ENCODE peak calls at places on chromosome 10, in eight cellular contexts. U is IMR-90; B is fibroblast of mammary gland; Q is esophagus muscularis mucosa; N is fibroblast of lung; A is right atrium auricular region; L is CD8-positive, alpha-beta memory T cell; V is right cardiac atrium. Y is an unnamed sample.

GRCh38 chr10:93437000-93437945 is 44.9 kb downstream of the MYOF start:
- DNase-seq in U (peak), B (peak), Q (peak), N (peak), A (peak), L (no peak), V (peak), Y (no peak)

GRCh38 chr10:48507933-48508830 is 96.7 kb downstream of the ARHGAP22 start:
- DNase-seq in U (no peak), B (peak), Q (no peak), N (peak), A (peak), L (no peak), V (peak), Y (no peak)

GRCh38 chr10:104642311-104643022 is 1.4 kb downstream of the SORCS3 start:
- DNase-seq in U (no peak), B (peak), Q (peak), N (no peak), A (peak), L (no peak), V (peak), Y (no peak)

GRCh38 chr10:78727728-78728127 is 341.0 kb upstream of the ZMIZ1 start:
- DNase-seq in U (no peak), B (no peak), Q (no peak), N (no peak), A (no peak), L (no peak), V (no peak), Y (no peak)

GRCh38 chr10:29595636-29596225 is 39.0 kb downstream of the SVIL start:
- DNase-seq in U (no peak), B (no peak), Q (no peak), N (no peak), A (no peak), L (no peak), V (no peak), Y (no peak)

GRCh38 chr10:126461289-126461688 is 73.0 kb upstream of the ADAM12 start:
- DNase-seq in U (no peak), B (no peak), Q (no peak), N (no peak), A (no peak), L (no peak), V (no peak), Y (no peak)

GRCh38 chr10:18583575-18584270 is 67.7 kb downstream of the NSUN6 start:
- DNase-seq in U (no peak), B (peak), Q (no peak), N (peak), A (no peak), L (no peak), V (no peak), Y (no peak)

GRCh38 chr10:131560166-131560565 is 248.6 kb upstream of the TCERG1L start:
- DNase-seq in U (no peak), B (no peak), Q (no peak), N (no peak), A (peak), L (no peak), V (no peak), Y (no peak)

GRCh38 chr10:49134327-49134726 is 506 bp upstream of the FAM170B start:
- DNase-seq in U (no peak), B (no peak), Q (no peak), N (no peak), A (no peak), L (no peak), V (no peak), Y (no peak)

GRCh38 chr10:6579904-6580278 is at the start of gene PRKCQ:
- DNase-seq in U (peak), B (no peak), Q (no peak), N (peak), A (no peak), L (no peak), V (no peak), Y (no peak)

GRCh38 chr10:35546824-35547225 is 58.3 kb upstream of the GJD4 start:
- DNase-seq in U (peak), B (no peak), Q (peak), N (no peak), A (no peak), L (no peak), V (no peak), Y (no peak)

GRCh38 chr10:22927163-22927562 is 690 bp upstream of the ARMC3 start:
- DNase-seq in U (no peak), B (no peak), Q (no peak), N (no peak), A (no peak), L (no peak), V (no peak), Y (no peak)
- H3K4me3 ChIP-seq in U (no peak), B (no peak), Q (peak), N (no peak), A (peak), L (peak), V (no peak), Y (no peak)

DNA sequence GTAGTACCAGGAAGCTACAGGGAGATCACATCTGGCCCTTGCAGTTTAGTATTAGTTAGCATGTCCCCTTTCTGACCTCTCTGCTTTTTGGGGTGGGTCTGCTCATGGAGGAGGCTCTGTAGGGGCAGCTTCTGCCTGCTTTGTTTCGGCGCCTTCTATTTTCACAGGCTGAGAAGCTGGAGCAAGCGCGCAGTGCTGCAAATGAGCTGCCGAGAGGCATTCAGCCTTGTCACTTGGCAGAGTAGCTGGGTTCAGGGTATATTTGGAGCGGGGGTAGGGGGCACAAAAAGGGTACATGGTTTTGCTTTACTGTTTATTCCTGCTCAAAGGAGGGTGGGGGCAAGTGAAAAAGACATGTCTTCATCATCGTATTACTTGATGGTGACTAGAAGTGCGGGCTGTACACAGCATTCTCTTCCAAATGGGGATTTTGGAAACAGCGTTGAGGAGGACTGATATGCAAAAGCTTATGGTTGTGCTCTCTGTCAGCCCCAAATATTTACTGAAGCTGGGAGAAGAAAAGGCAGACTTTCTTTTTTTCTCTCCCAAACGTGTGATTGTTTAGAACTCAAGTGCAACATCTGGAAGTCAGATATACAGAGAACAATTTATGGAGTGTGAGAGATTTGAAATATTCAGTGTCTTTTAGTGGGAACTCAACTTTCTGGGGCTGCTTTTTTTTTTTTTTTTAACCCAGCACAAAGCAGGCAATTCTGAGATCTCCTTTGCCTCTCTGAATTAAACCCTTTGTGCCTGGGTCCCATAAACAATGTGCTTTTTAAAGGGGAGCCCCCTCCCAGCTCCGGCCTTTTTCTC is 146.5 kb downstream of the CELF2 start:
- DNase-seq in U (no peak), B (no peak), Q (no peak), N (no peak), A (no peak), L (peak), V (no peak), Y (no peak)
- H3K4me3 ChIP-seq in U (no peak), B (no peak), Q (peak), N (peak), A (peak), L (peak), V (peak), Y (peak)

GRCh38 chr10:51888263-51888662 is 188.9 kb upstream of the CSTF2T start:
- DNase-seq in U (no peak), B (no peak), Q (no peak), N (no peak), A (no peak), L (no peak), V (no peak), Y (no peak)

GRCh38 chr10:51892313-51892712 is 192.9 kb upstream of the CSTF2T start:
- DNase-seq in U (no peak), B (no peak), Q (no peak), N (no peak), A (no peak), L (no peak), V (no peak), Y (no peak)

GRCh38 chr10:51881213-51881612 is 181.8 kb upstream of the CSTF2T start:
- DNase-seq in U (no peak), B (no peak), Q (no peak), N (no peak), A (no peak), L (no peak), V (no peak), Y (no peak)

DNA sequence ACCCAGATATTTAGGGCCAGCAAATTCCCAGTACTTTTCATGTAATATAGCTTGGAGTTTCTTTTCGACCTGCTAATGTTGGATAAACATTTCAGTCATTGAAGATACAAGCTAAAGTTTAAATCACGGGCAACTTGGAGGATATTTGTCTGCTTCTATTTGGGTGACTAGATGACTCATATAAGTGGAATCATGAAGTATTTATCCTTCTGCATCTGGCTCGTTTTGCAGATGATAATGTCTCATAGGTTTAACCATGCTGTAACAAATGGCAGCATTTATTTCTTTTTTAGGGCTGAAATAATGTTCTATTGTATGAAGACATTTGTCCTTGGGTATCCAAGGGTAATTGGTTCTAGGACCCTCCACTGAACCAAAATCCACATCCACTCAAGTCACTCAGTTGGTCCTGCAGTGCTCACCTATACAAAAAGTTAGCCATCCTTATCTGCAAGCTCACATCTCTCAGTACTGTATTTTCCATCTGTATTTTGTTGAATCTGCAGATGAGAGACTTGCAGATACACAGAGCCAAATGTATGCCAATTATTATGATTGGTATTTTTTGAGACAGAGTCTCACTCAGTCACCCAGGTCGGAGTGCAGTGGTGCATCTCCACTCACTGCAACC is 187.2 kb upstream of the CSTF2T start:
- DNase-seq in U (peak), B (peak), Q (no peak), N (peak), A (no peak), L (no peak), V (no peak), Y (no peak)
- H3K4me3 ChIP-seq in U (no peak), B (no peak), Q (no peak), N (no peak), A (no peak), L (no peak), V (no peak), Y (no peak)

GRCh38 chr10:72220637-72221036 is 4.6 kb upstream of the ASCC1 start:
- DNase-seq in U (no peak), B (no peak), Q (no peak), N (no peak), A (no peak), L (no peak), V (no peak), Y (no peak)
- H3K4me3 ChIP-seq in U (no peak), B (no peak), Q (no peak), N (no peak), A (no peak), L (no peak), V (no peak), Y (no peak)

DNA sequence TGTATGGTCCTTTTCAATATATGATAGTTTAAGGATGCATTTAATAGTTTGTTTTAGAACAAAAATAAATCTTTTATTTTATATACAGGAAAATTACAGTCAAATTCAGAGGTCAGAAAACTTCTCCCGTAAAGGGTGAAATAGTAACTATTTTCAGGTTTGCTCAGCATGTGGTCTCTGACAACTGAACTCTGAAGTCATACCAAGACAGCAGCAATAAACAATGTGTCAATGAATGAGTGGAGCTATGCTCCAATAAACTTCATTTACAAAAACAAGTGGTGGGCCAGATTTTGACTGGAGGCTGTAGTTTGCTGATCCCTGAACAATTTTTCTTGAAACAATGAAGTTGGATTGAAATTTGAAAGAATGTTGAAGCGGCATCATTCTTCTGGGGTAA is 123.6 kb downstream of the ZNF248 start:
- DNase-seq in U (no peak), B (no peak), Q (no peak), N (no peak), A (no peak), L (no peak), V (no peak), Y (no peak)
- H3K4me3 ChIP-seq in U (no peak), B (no peak), Q (no peak), N (no peak), A (no peak), L (no peak), V (no peak), Y (no peak)

GRCh38 chr10:10798021-10798420 is 219.7 kb upstream of the CELF2 start:
- DNase-seq in U (no peak), B (no peak), Q (no peak), N (peak), A (no peak), L (no peak), V (no peak), Y (no peak)
- H3K4me3 ChIP-seq in U (no peak), B (no peak), Q (peak), N (no peak), A (peak), L (no peak), V (peak), Y (no peak)

DNA sequence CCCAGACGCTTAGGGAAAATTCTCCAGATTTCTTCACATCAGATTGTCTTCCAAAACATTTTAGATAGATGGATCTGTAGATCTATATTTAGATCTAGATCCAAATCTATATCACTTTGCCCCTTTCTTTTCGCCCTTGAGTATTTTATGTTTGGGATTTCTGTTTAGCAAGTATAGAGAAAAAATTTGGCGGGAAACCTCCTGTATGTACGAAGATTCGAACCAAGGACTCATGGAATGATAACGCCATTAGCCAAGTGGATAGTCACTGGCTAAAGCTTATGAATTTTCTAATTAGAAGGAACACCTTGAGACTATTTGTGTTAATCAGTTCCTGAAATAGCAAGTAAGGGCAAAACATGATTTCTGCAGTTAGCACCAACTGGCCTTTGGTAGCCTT is 1.2 kb downstream of the THNSL1 start:
- DNase-seq in U (no peak), B (no peak), Q (no peak), N (no peak), A (no peak), L (no peak), V (no peak), Y (no peak)
- H3K4me3 ChIP-seq in U (no peak), B (no peak), Q (peak), N (peak), A (no peak), L (peak), V (peak), Y (peak)

DNA sequence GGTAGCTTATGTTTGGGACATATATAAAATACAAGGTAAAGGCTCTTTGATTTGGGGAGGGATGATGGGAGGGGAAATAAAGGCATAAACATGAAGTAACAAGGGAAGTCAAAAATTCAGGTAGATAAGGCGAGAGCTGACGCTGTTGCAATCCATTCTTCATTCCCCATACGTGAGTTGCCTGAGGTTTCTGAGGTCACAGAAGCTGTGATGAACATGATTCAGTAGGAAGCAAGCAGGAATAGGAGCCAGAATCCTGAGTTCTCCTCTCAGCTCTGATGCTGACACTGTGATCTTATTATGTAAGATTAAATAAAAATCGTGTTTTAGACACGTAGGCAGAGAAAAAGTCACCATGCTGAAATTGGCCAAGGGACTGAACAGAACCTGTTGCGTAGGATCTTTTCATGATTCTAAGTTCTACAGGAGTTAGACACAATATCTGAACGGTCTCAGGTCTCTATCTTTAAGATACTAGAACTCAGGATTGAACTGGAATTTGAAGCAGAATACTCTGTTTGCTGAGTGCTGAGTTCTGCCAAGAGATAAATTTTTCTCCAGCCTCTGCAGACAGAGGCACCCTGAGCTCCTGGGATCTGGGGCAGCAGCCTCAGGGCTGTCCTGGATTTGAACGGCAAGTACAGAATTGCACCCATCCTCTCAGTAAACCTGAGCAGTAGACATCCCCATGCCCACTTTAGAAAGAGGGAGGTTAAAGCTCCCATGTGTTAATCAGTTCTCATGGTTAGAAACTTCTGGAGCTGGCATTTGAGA is 21.0 kb downstream of the KLF6 start:
- DNase-seq in U (peak), B (peak), Q (no peak), N (peak), A (no peak), L (no peak), V (no peak), Y (no peak)
- H3K4me3 ChIP-seq in U (no peak), B (no peak), Q (no peak), N (no peak), A (no peak), L (no peak), V (no peak), Y (no peak)

GRCh38 chr10:99656199-99657064 is 2.9 kb upstream of the ENTPD7 start:
- DNase-seq in U (no peak), B (no peak), Q (no peak), N (no peak), A (no peak), L (no peak), V (no peak), Y (no peak)
- H3K4me3 ChIP-seq in U (no peak), B (no peak), Q (no peak), N (no peak), A (no peak), L (no peak), V (no peak), Y (no peak)